ENCODE peak calls at places on chromosomes 4 and X, in six cellular contexts. One of them, this sample, is unnamed.

GRCh38 chr4:69896530-69897116 is 34.2 kb upstream of the CSN1S1 start:
- DNase-seq in fibroblast of lung: no peak
- DNase-seq in SK-N-SH: no peak
- DNase-seq in mesenchymal stem cell: peak; percentile 11
- DNase-seq in K562: no peak
- DNase-seq in keratinocyte: no peak
- DNase-seq in this sample: peak; percentile 28

GRCh38 chr4:148203056-148203898 is 238.9 kb downstream of the NR3C2 start:
- DNase-seq in fibroblast of lung: no peak
- DNase-seq in SK-N-SH: no peak
- DNase-seq in mesenchymal stem cell: no peak
- DNase-seq in K562: no peak
- DNase-seq in keratinocyte: no peak
- DNase-seq in this sample: peak; percentile 64

GRCh38 chr4:149549911-149550310 is 265.7 kb downstream of the IQCM start:
- DNase-seq in fibroblast of lung: peak; percentile 13
- DNase-seq in SK-N-SH: no peak
- DNase-seq in mesenchymal stem cell: no peak
- DNase-seq in K562: no peak
- DNase-seq in keratinocyte: no peak
- DNase-seq in this sample: peak; percentile 38

GRCh38 chrX:123860983-123861382 is 1.1 kb downstream of the XIAP start:
- DNase-seq in fibroblast of lung: no peak
- DNase-seq in SK-N-SH: no peak
- DNase-seq in mesenchymal stem cell: peak; percentile 27
- DNase-seq in K562: peak; percentile 51
- DNase-seq in keratinocyte: no peak
- DNase-seq in this sample: no peak

GRCh38 chrX:30787012-30787411 is 102.0 kb downstream of the TAB3 start:
- DNase-seq in fibroblast of lung: no peak
- DNase-seq in SK-N-SH: no peak
- DNase-seq in mesenchymal stem cell: no peak
- DNase-seq in K562: no peak
- DNase-seq in keratinocyte: no peak
- DNase-seq in this sample: no peak

GRCh38 chrX:122439836-122440235 is 744.2 kb upstream of the GRIA3 start:
- DNase-seq in fibroblast of lung: no peak
- DNase-seq in SK-N-SH: no peak
- DNase-seq in mesenchymal stem cell: no peak
- DNase-seq in K562: no peak
- DNase-seq in keratinocyte: no peak
- DNase-seq in this sample: no peak

GRCh38 chr4:18454349-18454748 is 432.8 kb upstream of the LCORL start:
- DNase-seq in fibroblast of lung: no peak
- DNase-seq in SK-N-SH: no peak
- DNase-seq in mesenchymal stem cell: no peak
- DNase-seq in K562: no peak
- DNase-seq in keratinocyte: no peak
- DNase-seq in this sample: no peak

GRCh38 chr4:64784125-64784524 is 374.9 kb upstream of the TECRL start:
- DNase-seq in fibroblast of lung: peak; percentile 97
- DNase-seq in SK-N-SH: no peak
- DNase-seq in mesenchymal stem cell: no peak
- DNase-seq in K562: no peak
- DNase-seq in keratinocyte: no peak
- DNase-seq in this sample: no peak

GRCh38 chr4:23373269-23373668 is 516.6 kb downstream of the PPARGC1A start:
- DNase-seq in fibroblast of lung: peak; percentile 97
- DNase-seq in SK-N-SH: no peak
- DNase-seq in mesenchymal stem cell: peak; percentile 20
- DNase-seq in K562: peak; percentile 44
- DNase-seq in keratinocyte: peak; percentile 70
- DNase-seq in this sample: no peak

GRCh38 chr4:47831026-47831689 is 6.7 kb downstream of the CORIN start:
- DNase-seq in fibroblast of lung: no peak
- DNase-seq in SK-N-SH: no peak
- DNase-seq in mesenchymal stem cell: no peak
- DNase-seq in K562: no peak
- DNase-seq in keratinocyte: no peak
- DNase-seq in this sample: no peak

GRCh38 chr4:174912919-174913543 is 5.1 kb upstream of the ADAM29 start:
- DNase-seq in fibroblast of lung: no peak
- DNase-seq in SK-N-SH: no peak
- DNase-seq in mesenchymal stem cell: no peak
- DNase-seq in K562: no peak
- DNase-seq in keratinocyte: no peak
- DNase-seq in this sample: no peak

GRCh38 chrX:68492583-68492982 is 6.3 kb upstream of the YIPF6 start:
- DNase-seq in fibroblast of lung: no peak
- DNase-seq in SK-N-SH: no peak
- DNase-seq in mesenchymal stem cell: no peak
- DNase-seq in K562: no peak
- DNase-seq in keratinocyte: no peak
- DNase-seq in this sample: no peak

GRCh38 chr4:125444166-125444565 is 129.4 kb downstream of the FAT4 start:
- DNase-seq in fibroblast of lung: no peak
- DNase-seq in SK-N-SH: no peak
- DNase-seq in mesenchymal stem cell: no peak
- DNase-seq in K562: no peak
- DNase-seq in keratinocyte: no peak
- DNase-seq in this sample: no peak

GRCh38 chrX:53281321-53281822 is at the start of gene IQSEC2:
- DNase-seq in fibroblast of lung: peak; percentile 82
- DNase-seq in SK-N-SH: no peak
- DNase-seq in mesenchymal stem cell: peak; percentile 82
- DNase-seq in K562: peak; percentile 91
- DNase-seq in keratinocyte: peak; percentile 17
- DNase-seq in this sample: peak; percentile 61

GRCh38 chr4:147430111-147430510 is 50.8 kb upstream of the EDNRA start:
- DNase-seq in fibroblast of lung: no peak
- DNase-seq in SK-N-SH: no peak
- DNase-seq in mesenchymal stem cell: no peak
- DNase-seq in K562: no peak
- DNase-seq in keratinocyte: no peak
- DNase-seq in this sample: no peak

GRCh38 chr4:6178757-6179156 is 21.6 kb downstream of the JAKMIP1 start:
- DNase-seq in fibroblast of lung: no peak
- DNase-seq in SK-N-SH: no peak
- DNase-seq in mesenchymal stem cell: no peak
- DNase-seq in K562: no peak
- DNase-seq in keratinocyte: no peak
- DNase-seq in this sample: no peak

GRCh38 chr4:7725951-7726350 is 213.7 kb downstream of the AFAP1 start:
- DNase-seq in fibroblast of lung: peak; percentile 36
- DNase-seq in SK-N-SH: no peak
- DNase-seq in mesenchymal stem cell: no peak
- DNase-seq in K562: no peak
- DNase-seq in keratinocyte: no peak
- DNase-seq in this sample: no peak

GRCh38 chrX:40871385-40872082 is 136.2 kb upstream of the MED14 start:
- DNase-seq in fibroblast of lung: peak; percentile 48
- DNase-seq in SK-N-SH: no peak
- DNase-seq in mesenchymal stem cell: peak; percentile 4
- DNase-seq in K562: no peak
- DNase-seq in keratinocyte: no peak
- DNase-seq in this sample: no peak

GRCh38 chrX:153953342-153953830 is 8.9 kb upstream of the RENBP start:
- DNase-seq in fibroblast of lung: peak; percentile 47
- DNase-seq in SK-N-SH: peak; percentile 95
- DNase-seq in mesenchymal stem cell: peak; percentile 59
- DNase-seq in K562: peak; percentile 77
- DNase-seq in keratinocyte: no peak
- DNase-seq in this sample: peak; percentile 71

GRCh38 chrX:77347572-77347971 is 99.6 kb upstream of the FGF16 start:
- DNase-seq in fibroblast of lung: peak; percentile 15
- DNase-seq in SK-N-SH: no peak
- DNase-seq in mesenchymal stem cell: no peak
- DNase-seq in K562: no peak
- DNase-seq in keratinocyte: no peak
- DNase-seq in this sample: peak; percentile 4

GRCh38 chr4:100738388-100739165 is 220.8 kb upstream of the EMCN start:
- DNase-seq in fibroblast of lung: peak; percentile 98
- DNase-seq in SK-N-SH: no peak
- DNase-seq in mesenchymal stem cell: peak; percentile 63
- DNase-seq in K562: no peak
- DNase-seq in keratinocyte: peak; percentile 80
- DNase-seq in this sample: no peak

GRCh38 chr4:48329976-48330375 is 11.4 kb upstream of the SLAIN2 start:
- DNase-seq in fibroblast of lung: peak; percentile 92
- DNase-seq in SK-N-SH: no peak
- DNase-seq in mesenchymal stem cell: peak; percentile 84
- DNase-seq in K562: no peak
- DNase-seq in keratinocyte: no peak
- DNase-seq in this sample: no peak

GRCh38 chrX:13890806-13891205 is 73.9 kb upstream of the GPM6B start:
- DNase-seq in fibroblast of lung: no peak
- DNase-seq in SK-N-SH: no peak
- DNase-seq in mesenchymal stem cell: no peak
- DNase-seq in K562: no peak
- DNase-seq in keratinocyte: no peak
- DNase-seq in this sample: no peak

GRCh38 chr4:71333368-71333767 is 5.5 kb upstream of the SLC4A4 start:
- DNase-seq in fibroblast of lung: no peak
- DNase-seq in SK-N-SH: no peak
- DNase-seq in mesenchymal stem cell: no peak
- DNase-seq in K562: no peak
- DNase-seq in keratinocyte: no peak
- DNase-seq in this sample: no peak

GRCh38 chr4:83535945-83536648 is at the start of gene GPAT3:
- DNase-seq in fibroblast of lung: no peak
- DNase-seq in SK-N-SH: peak; percentile 22
- DNase-seq in mesenchymal stem cell: peak; percentile 74
- DNase-seq in K562: peak; percentile 82
- DNase-seq in keratinocyte: no peak
- DNase-seq in this sample: peak; percentile 60

GRCh38 chrX:39766882-39767281 is 330.9 kb downstream of the BCOR start:
- DNase-seq in fibroblast of lung: peak; percentile 47
- DNase-seq in SK-N-SH: peak; percentile 44
- DNase-seq in mesenchymal stem cell: no peak
- DNase-seq in K562: no peak
- DNase-seq in keratinocyte: no peak
- DNase-seq in this sample: no peak

GRCh38 chrX:80808160-80808735 is 1.4 kb downstream of the BRWD3 start:
- DNase-seq in fibroblast of lung: peak; percentile 68
- DNase-seq in SK-N-SH: peak; percentile 12
- DNase-seq in mesenchymal stem cell: peak; percentile 80
- DNase-seq in K562: peak; percentile 81
- DNase-seq in keratinocyte: no peak
- DNase-seq in this sample: peak; percentile 68

GRCh38 chr4:10643600-10644425 is 40.8 kb downstream of the CLNK start:
- DNase-seq in fibroblast of lung: peak; percentile 46
- DNase-seq in SK-N-SH: no peak
- DNase-seq in mesenchymal stem cell: no peak
- DNase-seq in K562: no peak
- DNase-seq in keratinocyte: no peak
- DNase-seq in this sample: no peak

GRCh38 chr4:87974856-87975462 is 555 bp upstream of the SPP1 start:
- DNase-seq in fibroblast of lung: peak; percentile 49
- DNase-seq in SK-N-SH: no peak
- DNase-seq in mesenchymal stem cell: peak; percentile 22
- DNase-seq in K562: no peak
- DNase-seq in keratinocyte: no peak
- DNase-seq in this sample: no peak

DNA sequence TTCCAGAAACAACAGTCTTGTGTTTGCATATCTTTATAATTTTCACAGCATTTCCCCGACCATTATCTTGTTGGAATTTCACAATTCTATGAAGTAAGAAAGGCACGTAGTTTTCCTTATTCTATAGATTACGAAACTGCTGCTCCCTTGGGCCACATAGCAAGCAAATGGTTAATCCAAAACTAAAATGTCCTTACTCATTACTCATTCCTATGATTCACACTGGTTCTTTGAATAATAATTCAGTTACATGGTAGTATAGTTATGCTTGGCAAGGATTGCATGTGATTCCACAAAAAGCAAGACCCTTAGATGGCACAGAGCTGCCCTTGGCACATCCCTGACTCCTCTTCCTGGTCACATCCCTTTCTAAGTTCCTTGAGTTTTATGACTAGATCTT is 51.2 kb downstream of the OR13H1 start:
- DNase-seq in fibroblast of lung: peak; percentile 55
- DNase-seq in SK-N-SH: no peak
- DNase-seq in mesenchymal stem cell: no peak
- DNase-seq in K562: no peak
- DNase-seq in keratinocyte: no peak
- DNase-seq in this sample: no peak
- H3K4me2 ChIP-seq in fibroblast of lung: no peak overlapping the region
- H3K4me2 ChIP-seq in SK-N-SH: peak overlapping the region; percentile 14
- H3K4me2 ChIP-seq in mesenchymal stem cell: no peak overlapping the region
- H3K4me2 ChIP-seq in K562: no peak overlapping the region
- H3K4me2 ChIP-seq in keratinocyte: no peak overlapping the region
- H3K4me2 ChIP-seq in this sample: no peak overlapping the region

GRCh38 chr4:163167333-163167626 is 590 bp upstream of the NAF1 start:
- DNase-seq in fibroblast of lung: peak; percentile 39
- DNase-seq in SK-N-SH: peak; percentile 18
- DNase-seq in mesenchymal stem cell: no peak
- DNase-seq in K562: no peak
- DNase-seq in keratinocyte: no peak
- DNase-seq in this sample: no peak
- H3K9ac ChIP-seq in fibroblast of lung: peak overlapping the region; percentile 94
- H3K9ac ChIP-seq in SK-N-SH: peak overlapping the region; percentile 89
- H3K9ac ChIP-seq in mesenchymal stem cell: peak overlapping the region; percentile 97
- H3K9ac ChIP-seq in K562: peak overlapping the region; percentile 97
- H3K9ac ChIP-seq in keratinocyte: peak overlapping the region; percentile 94
- H3K9ac ChIP-seq in this sample: peak overlapping the region; percentile 80

DNA sequence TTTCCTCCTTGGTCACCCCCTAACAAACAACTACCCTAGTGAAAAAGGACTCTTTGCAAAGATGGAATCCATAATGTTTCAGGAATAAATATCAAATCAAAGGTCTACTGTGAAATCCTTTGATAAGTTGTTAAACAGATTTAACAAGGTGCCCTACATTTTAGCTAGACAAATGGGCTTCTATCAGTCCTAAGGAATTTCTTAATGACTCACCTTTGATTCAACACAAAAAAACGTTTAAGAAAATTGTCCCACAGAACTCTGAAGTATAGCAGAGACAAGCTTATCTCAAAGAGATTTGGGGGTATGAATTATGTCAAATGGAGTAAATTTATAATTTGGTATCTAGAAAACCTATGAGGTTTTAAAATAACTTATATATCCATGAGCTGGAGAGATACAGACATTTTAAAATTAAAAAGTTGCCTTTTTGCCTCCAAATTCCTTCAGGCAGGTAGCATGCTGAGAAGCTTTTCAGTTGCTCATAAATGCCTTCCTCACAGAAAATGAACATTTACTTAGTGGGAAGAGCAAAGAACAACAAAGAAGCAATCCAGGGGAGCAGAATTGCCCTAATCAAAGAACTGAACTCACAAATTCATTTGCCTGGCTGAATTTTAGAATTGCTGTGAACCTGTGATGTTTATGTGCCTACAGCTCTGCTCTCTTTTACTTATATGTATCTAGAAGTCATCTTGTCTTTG is 649.3 kb downstream of the STPG2 start:
- DNase-seq in fibroblast of lung: peak; percentile 45
- DNase-seq in SK-N-SH: no peak
- DNase-seq in mesenchymal stem cell: no peak
- DNase-seq in K562: no peak
- DNase-seq in keratinocyte: no peak
- DNase-seq in this sample: peak; percentile 11
- H3K27ac ChIP-seq in fibroblast of lung: no peak overlapping the region
- H3K27ac ChIP-seq in SK-N-SH: no peak overlapping the region
- H3K27ac ChIP-seq in mesenchymal stem cell: no peak overlapping the region
- H3K27ac ChIP-seq in K562: no peak overlapping the region
- H3K27ac ChIP-seq in keratinocyte: no peak overlapping the region
- H3K27ac ChIP-seq in this sample: no peak overlapping the region

GRCh38 chr4:153232768-153233167 is 28.5 kb downstream of the TRIM2 start:
- DNase-seq in fibroblast of lung: no peak
- DNase-seq in SK-N-SH: no peak
- DNase-seq in mesenchymal stem cell: peak; percentile 33
- DNase-seq in K562: peak; percentile 32
- DNase-seq in keratinocyte: no peak
- DNase-seq in this sample: peak; percentile 69
- H3K4me2 ChIP-seq in fibroblast of lung: no peak overlapping the region
- H3K4me2 ChIP-seq in SK-N-SH: peak overlapping the region; percentile 64
- H3K4me2 ChIP-seq in mesenchymal stem cell: no peak overlapping the region
- H3K4me2 ChIP-seq in K562: no peak overlapping the region
- H3K4me2 ChIP-seq in keratinocyte: no peak overlapping the region
- H3K4me2 ChIP-seq in this sample: peak overlapping the region; percentile 10